ENCODE peak calls at places on chromosomes 6 and 20, in four cellular contexts. K is WTC11, W is endothelial cell of umbilical vein, Y is right cardiac atrium. V is an unnamed sample.

GRCh38 chr6:167819640-167820039 is 7.1 kb upstream of the AFDN start:
- DNase-seq in W (no peak), Y (peak; percentile 66), K (no peak), V (no peak)

GRCh38 chr6:40996591-40997247 is 42.3 kb downstream of the UNC5CL start:
- DNase-seq in Y (no peak), K (no peak), W (peak; percentile 86), V (peak; percentile 71)

GRCh38 chr20:47400685-47401084 is 44.2 kb upstream of the ZMYND8 start:
- DNase-seq in W (no peak), Y (peak; percentile 3), K (no peak), V (peak; percentile 57)

GRCh38 chr20:4073852-4074741 is 58.7 kb upstream of the RNF24 start:
- DNase-seq in Y (no peak), K (no peak), W (no peak), V (no peak)

GRCh38 chr20:45782890-45783289 is 8.8 kb downstream of the WFDC3 start:
- DNase-seq in K (no peak), Y (no peak), W (no peak), V (no peak)

GRCh38 chr6:14354919-14355572 is 237.5 kb downstream of the CD83 start:
- DNase-seq in Y (peak; percentile 78), K (no peak), W (no peak), V (no peak)

GRCh38 chr20:23658989-23659609 is 21.3 kb upstream of the CST3 start:
- DNase-seq in K (no peak), W (no peak), Y (no peak), V (no peak)

GRCh38 chr6:14381225-14381887 is 263.8 kb downstream of the CD83 start:
- DNase-seq in K (no peak), Y (no peak), W (no peak), V (peak; percentile 59)

GRCh38 chr20:40704828-40705227 is 15.8 kb upstream of the MAFB start:
- DNase-seq in Y (no peak), K (no peak), W (no peak), V (peak; percentile 69)

V was measured in ELF-1.